ENCODE peak calls at places on chromosomes 1 and 21, in five cellular contexts. O, I, P, D and C are unnamed samples.
A peak's percentile ranks its signal among the peaks of the same experiment; 100 is the strongest.

GRCh38 chr1:202143768-202144509 is 598 bp downstream of the ARL8A start:
- DNase-seq in P (peak; percentile 76), I (peak; percentile 35), O (peak; percentile 61), D (no peak), C (no peak)

GRCh38 chr1:64687725-64688285 is 57.1 kb upstream of the RAVER2 start:
- DNase-seq in D (peak; percentile 38), P (no peak), I (no peak), O (no peak), C (no peak)

GRCh38 chr1:58047265-58047858 is 499.2 kb downstream of the OMA1 start:
- DNase-seq in D (no peak), O (no peak), I (peak; percentile 10), P (no peak), C (no peak)

GRCh38 chr1:241749924-241750695 is 97.9 kb upstream of the EXO1 start:
- DNase-seq in D (no peak), I (no peak), P (no peak), O (no peak), C (no peak)

GRCh38 chr1:236670060-236670459 is 16.2 kb upstream of the ACTN2 start:
- DNase-seq in D (no peak), I (no peak), O (no peak), P (no peak), C (no peak)

GRCh38 chr1:190019717-190020116 is 457.9 kb downstream of the BRINP3 start:
- DNase-seq in P (no peak), O (no peak), I (peak; percentile 60), D (no peak), C (no peak)

GRCh38 chr1:114077188-114077587 is 76.5 kb downstream of the SYT6 start:
- DNase-seq in O (no peak), P (no peak), D (no peak), I (no peak), C (no peak)

GRCh38 chr1:214404571-214405213 is 123.7 kb downstream of the SMYD2 start:
- DNase-seq in I (no peak), D (no peak), P (no peak), O (no peak), C (no peak)

GRCh38 chr1:162368451-162368850 is 8.2 kb downstream of the SPATA46 start:
- DNase-seq in I (no peak), O (no peak), P (peak; percentile 9), D (no peak), C (no peak)

GRCh38 chr1:159054427-159054826 is 22.1 kb downstream of the AIM2 start:
- DNase-seq in P (no peak), D (no peak), O (no peak), I (no peak), C (no peak)

GRCh38 chr1:220881918-220882891 is 3.0 kb downstream of the HLX start:
- DNase-seq in D (no peak), P (peak; percentile 92), O (no peak), I (no peak), C (no peak)

GRCh38 chr1:205456383-205456867 is 580 bp upstream of the BLACAT1 start:
- DNase-seq in O (no peak), D (no peak), I (no peak), P (no peak), C (no peak)

GRCh38 chr1:89781494-89782126 is 39.2 kb upstream of the LRRC8D start:
- DNase-seq in P (no peak), D (no peak), O (no peak), I (no peak), C (no peak)

GRCh38 chr21:29753216-29753615 is 186.6 kb downstream of the GRIK1 start:
- DNase-seq in D (no peak), O (no peak), I (no peak), P (no peak), C (no peak)

GRCh38 chr21:34799092-34799491 is 130.3 kb downstream of the CLIC6 start:
- DNase-seq in I (no peak), D (no peak), O (no peak), P (no peak), C (no peak)

GRCh38 chr1:8411803-8412182 is 93.9 kb downstream of the SLC45A1 start:
- DNase-seq in P (no peak), O (no peak), I (no peak), D (no peak), C (no peak)

GRCh38 chr1:204426035-204426436 is 14.4 kb upstream of the PPP1R15B start:
- DNase-seq in O (no peak), D (peak; percentile 21), I (peak; percentile 71), P (no peak), C (no peak)

GRCh38 chr1:43454270-43455011 is 710 bp upstream of the HYI start:
- DNase-seq in D (peak; percentile 83), O (no peak), I (no peak), P (peak; percentile 88), C (peak; percentile 85)
- TF ChIP-seq EP300 in D (no peak), O (no peak), I (no peak), P (no peak), C (no peak)

DNA sequence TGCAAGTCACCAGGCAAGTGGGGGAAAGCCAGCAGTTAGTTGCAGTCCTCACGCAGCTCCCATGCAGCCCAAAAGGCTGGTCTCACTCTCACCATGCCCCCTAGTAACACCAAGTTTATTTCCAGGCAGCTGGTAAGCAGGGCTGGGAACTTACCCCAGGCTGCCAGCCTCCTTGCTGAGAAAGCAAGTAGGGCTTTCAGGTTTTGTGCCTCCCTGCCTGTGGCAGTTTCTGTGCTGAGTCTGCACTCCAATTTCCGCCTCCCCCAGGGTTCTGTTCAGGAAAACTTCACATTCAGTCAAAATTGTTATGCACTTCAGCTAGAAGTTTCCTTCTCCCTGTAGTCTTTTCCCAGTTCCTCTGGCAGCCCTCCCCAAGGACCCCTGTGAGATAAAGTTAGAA is 102.0 kb upstream of the SGIP1 start:
- DNase-seq in D (no peak), P (no peak), O (no peak), I (no peak), C (no peak)
- H3K27ac ChIP-seq in D (no peak overlapping the region), P (no peak overlapping the region), O (no peak overlapping the region), I (no peak overlapping the region), C (no peak overlapping the region)

DNA sequence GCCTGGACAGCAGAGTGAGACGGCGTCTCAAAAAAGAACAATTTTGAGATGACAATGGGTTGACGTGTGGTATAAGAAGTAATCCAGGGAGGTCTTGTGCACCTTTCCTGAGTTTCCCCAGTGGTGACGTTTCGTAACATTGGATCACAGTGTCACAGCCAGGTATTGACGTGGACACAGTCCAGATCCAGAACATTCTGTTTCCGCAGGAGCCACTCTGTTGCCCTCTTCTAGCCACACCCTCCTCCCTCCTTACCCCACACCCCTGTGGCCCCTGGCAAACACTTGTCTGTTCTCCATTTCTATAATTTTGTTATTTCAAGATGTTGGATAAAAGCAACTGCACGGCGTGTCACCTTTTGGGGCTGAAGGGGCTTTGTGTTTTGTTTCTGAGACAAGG is 6.5 kb upstream of the TRAPPC10 start:
- DNase-seq in O (no peak), I (no peak), D (no peak), P (no peak), C (no peak)
- TF ChIP-seq EP300 in O (no peak), I (no peak), D (no peak), P (no peak), C (no peak)

GRCh38 chr1:10762875-10763274 is 33.6 kb downstream of the CASZ1 start:
- DNase-seq in P (no peak), O (no peak), I (no peak), D (no peak), C (no peak)

GRCh38 chr1:10761503-10762152 is 34.8 kb downstream of the CASZ1 start:
- DNase-seq in O (no peak), P (no peak), I (no peak), D (peak; percentile 82), C (no peak)

GRCh38 chr1:10762153-10762523 is 34.3 kb downstream of the CASZ1 start:
- DNase-seq in D (no peak), P (no peak), O (no peak), I (no peak), C (no peak)

GRCh38 chr1:10759413-10760200 is 36.8 kb downstream of the CASZ1 start:
- DNase-seq in P (no peak), O (no peak), D (peak; percentile 82), I (no peak), C (no peak)

DNA sequence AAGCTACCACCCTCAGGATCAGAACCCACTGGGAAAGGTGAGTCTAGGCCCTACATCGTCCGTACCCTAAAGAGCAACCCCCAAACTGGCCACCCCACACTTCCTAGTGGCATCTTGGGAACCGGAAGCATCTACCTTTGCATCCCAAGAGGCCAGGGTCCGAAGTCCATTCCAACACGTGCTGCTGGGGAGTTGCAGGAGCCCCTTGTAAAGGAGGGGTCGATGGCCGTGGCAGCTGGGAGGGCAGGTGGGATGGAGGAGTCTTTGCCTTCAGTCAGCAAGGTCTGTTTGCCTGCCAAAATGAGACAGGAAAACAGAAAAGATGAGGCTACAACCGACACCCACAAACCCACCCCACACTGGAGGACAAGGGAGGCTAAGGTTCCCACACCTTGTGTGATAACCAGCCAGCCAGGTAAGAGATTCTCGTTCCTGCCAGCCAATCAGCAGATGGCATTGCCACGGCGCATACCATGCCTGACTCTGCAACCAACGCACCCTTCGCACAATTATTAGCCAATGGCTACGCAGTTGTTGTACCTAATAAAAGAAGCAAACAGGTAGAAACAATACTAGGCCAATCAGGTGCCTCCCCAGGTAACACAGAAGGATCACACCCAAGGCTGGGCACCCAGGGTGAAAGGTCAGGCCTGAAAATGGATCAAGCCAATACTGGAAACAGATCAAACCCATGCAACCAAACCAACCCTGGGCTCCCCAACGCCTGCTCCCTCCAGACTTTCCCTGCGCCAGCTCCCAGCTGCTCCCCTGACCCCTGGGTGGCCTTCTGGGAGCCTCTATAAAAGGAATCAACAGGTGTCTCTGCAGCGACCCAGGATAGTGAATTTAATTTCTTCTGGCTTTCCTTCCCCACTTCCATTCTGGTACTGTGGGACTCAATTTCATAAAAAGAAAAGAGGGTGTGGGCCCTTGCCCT is 35.6 kb downstream of the CASZ1 start:
- DNase-seq in D (no peak), I (no peak), O (no peak), P (no peak), C (no peak)
- H3K27ac ChIP-seq in D (peak overlapping the region; percentile 77), I (no peak overlapping the region), O (no peak overlapping the region), P (no peak overlapping the region), C (peak overlapping the region; percentile 30)